ENCODE peak calls at places on chromosomes 4 and X, in five cellular contexts. One of them, this sample, is unnamed.

GRCh38 chrX:131068945-131069719 is 11.0 kb downstream of the ARHGAP36 start:
- DNase-seq in myocyte: peak; percentile 23
- DNase-seq in kidney: no peak
- DNase-seq in activated naive CD4-positive, alpha-beta T cell treated with anti-CD3 and anti-CD28 coated beads for 36 hours: peak; percentile 28
- DNase-seq in NCI-H510A treated with DMSO at 0.1 percent for 48 hours: peak; percentile 47
- DNase-seq in this sample: peak; percentile 5

GRCh38 chrX:152343306-152343705 is 107.8 kb downstream of the GABRA3 start:
- DNase-seq in kidney: no peak
- DNase-seq in activated naive CD4-positive, alpha-beta T cell treated with anti-CD3 and anti-CD28 coated beads for 36 hours: no peak
- DNase-seq in NCI-H510A treated with DMSO at 0.1 percent for 48 hours: no peak
- DNase-seq in myocyte: no peak
- DNase-seq in this sample: no peak

GRCh38 chr4:88283661-88284377 is 542 bp downstream of the PPM1K start:
- DNase-seq in NCI-H510A treated with DMSO at 0.1 percent for 48 hours: peak; percentile 64
- DNase-seq in activated naive CD4-positive, alpha-beta T cell treated with anti-CD3 and anti-CD28 coated beads for 36 hours: peak; percentile 61
- DNase-seq in myocyte: peak; percentile 74
- DNase-seq in kidney: peak; percentile 90
- DNase-seq in this sample: peak; percentile 77

GRCh38 chrX:40644175-40644574 is 3.2 kb downstream of the CXorf38 start:
- DNase-seq in kidney: no peak
- DNase-seq in NCI-H510A treated with DMSO at 0.1 percent for 48 hours: no peak
- DNase-seq in myocyte: no peak
- DNase-seq in activated naive CD4-positive, alpha-beta T cell treated with anti-CD3 and anti-CD28 coated beads for 36 hours: no peak
- DNase-seq in this sample: peak; percentile 66

GRCh38 chr4:140819621-140820020 is 63.4 kb upstream of the TBC1D9 start:
- DNase-seq in myocyte: no peak
- DNase-seq in NCI-H510A treated with DMSO at 0.1 percent for 48 hours: no peak
- DNase-seq in activated naive CD4-positive, alpha-beta T cell treated with anti-CD3 and anti-CD28 coated beads for 36 hours: no peak
- DNase-seq in kidney: no peak
- DNase-seq in this sample: no peak

GRCh38 chr4:13654158-13654797 is 26.8 kb upstream of the BOD1L1 start:
- DNase-seq in NCI-H510A treated with DMSO at 0.1 percent for 48 hours: peak; percentile 51
- DNase-seq in myocyte: peak; percentile 86
- DNase-seq in activated naive CD4-positive, alpha-beta T cell treated with anti-CD3 and anti-CD28 coated beads for 36 hours: peak; percentile 88
- DNase-seq in kidney: peak; percentile 94
- DNase-seq in this sample: peak; percentile 83

GRCh38 chr4:107006218-107006617 is 29.9 kb downstream of the DKK2 start:
- DNase-seq in NCI-H510A treated with DMSO at 0.1 percent for 48 hours: no peak
- DNase-seq in myocyte: no peak
- DNase-seq in activated naive CD4-positive, alpha-beta T cell treated with anti-CD3 and anti-CD28 coated beads for 36 hours: no peak
- DNase-seq in kidney: no peak
- DNase-seq in this sample: no peak

GRCh38 chrX:71081348-71082148 is 13.4 kb upstream of the SNX12 start:
- DNase-seq in activated naive CD4-positive, alpha-beta T cell treated with anti-CD3 and anti-CD28 coated beads for 36 hours: no peak
- DNase-seq in myocyte: no peak
- DNase-seq in NCI-H510A treated with DMSO at 0.1 percent for 48 hours: no peak
- DNase-seq in kidney: no peak
- DNase-seq in this sample: peak; percentile 48

GRCh38 chrX:123425904-123426303 is 241.8 kb downstream of the GRIA3 start:
- DNase-seq in myocyte: peak; percentile 63
- DNase-seq in kidney: no peak
- DNase-seq in activated naive CD4-positive, alpha-beta T cell treated with anti-CD3 and anti-CD28 coated beads for 36 hours: no peak
- DNase-seq in NCI-H510A treated with DMSO at 0.1 percent for 48 hours: no peak
- DNase-seq in this sample: peak; percentile 26

GRCh38 chr4:55512922-55513571 is 33.7 kb downstream of the CLOCK start:
- DNase-seq in NCI-H510A treated with DMSO at 0.1 percent for 48 hours: no peak
- DNase-seq in kidney: no peak
- DNase-seq in myocyte: no peak
- DNase-seq in activated naive CD4-positive, alpha-beta T cell treated with anti-CD3 and anti-CD28 coated beads for 36 hours: no peak
- DNase-seq in this sample: no peak

GRCh38 chr4:153467154-153467896 is 1.2 kb downstream of the TMEM131L start:
- DNase-seq in kidney: peak; percentile 94
- DNase-seq in activated naive CD4-positive, alpha-beta T cell treated with anti-CD3 and anti-CD28 coated beads for 36 hours: peak; percentile 63
- DNase-seq in myocyte: no peak
- DNase-seq in NCI-H510A treated with DMSO at 0.1 percent for 48 hours: peak; percentile 72
- DNase-seq in this sample: no peak

GRCh38 chrX:45774961-45775360 is 574.3 kb upstream of the DIPK2B start:
- DNase-seq in myocyte: no peak
- DNase-seq in kidney: no peak
- DNase-seq in NCI-H510A treated with DMSO at 0.1 percent for 48 hours: no peak
- DNase-seq in activated naive CD4-positive, alpha-beta T cell treated with anti-CD3 and anti-CD28 coated beads for 36 hours: no peak
- DNase-seq in this sample: peak; percentile 80

GRCh38 chr4:149845643-149846208 is 30.1 kb upstream of the IQCM start:
- DNase-seq in myocyte: no peak
- DNase-seq in kidney: no peak
- DNase-seq in NCI-H510A treated with DMSO at 0.1 percent for 48 hours: peak; percentile 11
- DNase-seq in activated naive CD4-positive, alpha-beta T cell treated with anti-CD3 and anti-CD28 coated beads for 36 hours: no peak
- DNase-seq in this sample: no peak

GRCh38 chr4:22417408-22417807 is 98.5 kb downstream of the ADGRA3 start:
- DNase-seq in myocyte: peak; percentile 66
- DNase-seq in kidney: no peak
- DNase-seq in NCI-H510A treated with DMSO at 0.1 percent for 48 hours: no peak
- DNase-seq in activated naive CD4-positive, alpha-beta T cell treated with anti-CD3 and anti-CD28 coated beads for 36 hours: no peak
- DNase-seq in this sample: peak; percentile 15

GRCh38 chrX:107323786-107324492 is 117.5 kb downstream of the DNAAF6 start:
- DNase-seq in NCI-H510A treated with DMSO at 0.1 percent for 48 hours: no peak
- DNase-seq in activated naive CD4-positive, alpha-beta T cell treated with anti-CD3 and anti-CD28 coated beads for 36 hours: no peak
- DNase-seq in kidney: peak; percentile 74
- DNase-seq in myocyte: no peak
- DNase-seq in this sample: no peak

GRCh38 chr4:128386761-128387599 is 99.4 kb upstream of the PGRMC2 start:
- DNase-seq in myocyte: peak; percentile 99
- DNase-seq in kidney: peak; percentile 97
- DNase-seq in activated naive CD4-positive, alpha-beta T cell treated with anti-CD3 and anti-CD28 coated beads for 36 hours: no peak
- DNase-seq in NCI-H510A treated with DMSO at 0.1 percent for 48 hours: no peak
- DNase-seq in this sample: peak; percentile 99

GRCh38 chrX:71617742-71618141 is 569 bp downstream of the CXCR3 start:
- DNase-seq in kidney: no peak
- DNase-seq in activated naive CD4-positive, alpha-beta T cell treated with anti-CD3 and anti-CD28 coated beads for 36 hours: no peak
- DNase-seq in myocyte: no peak
- DNase-seq in NCI-H510A treated with DMSO at 0.1 percent for 48 hours: no peak
- DNase-seq in this sample: no peak

GRCh38 chr4:151099226-151099975 is at the start of gene RPS3A:
- DNase-seq in NCI-H510A treated with DMSO at 0.1 percent for 48 hours: peak; percentile 81
- DNase-seq in myocyte: peak; percentile 98
- DNase-seq in kidney: peak; percentile 98
- DNase-seq in activated naive CD4-positive, alpha-beta T cell treated with anti-CD3 and anti-CD28 coated beads for 36 hours: peak; percentile 97
- DNase-seq in this sample: peak; percentile 99

GRCh38 chr4:85086721-85087120 is 120.2 kb upstream of the WDFY3 start:
- DNase-seq in activated naive CD4-positive, alpha-beta T cell treated with anti-CD3 and anti-CD28 coated beads for 36 hours: no peak
- DNase-seq in myocyte: no peak
- DNase-seq in kidney: no peak
- DNase-seq in NCI-H510A treated with DMSO at 0.1 percent for 48 hours: no peak
- DNase-seq in this sample: no peak

GRCh38 chr4:55865228-55865806 is 11.9 kb downstream of the EXOC1 start:
- DNase-seq in NCI-H510A treated with DMSO at 0.1 percent for 48 hours: no peak
- DNase-seq in kidney: no peak
- DNase-seq in myocyte: peak; percentile 27
- DNase-seq in activated naive CD4-positive, alpha-beta T cell treated with anti-CD3 and anti-CD28 coated beads for 36 hours: no peak
- DNase-seq in this sample: peak; percentile 73

GRCh38 chr4:47839259-47839658 is 1.4 kb upstream of the CORIN start:
- DNase-seq in myocyte: peak; percentile 30
- DNase-seq in NCI-H510A treated with DMSO at 0.1 percent for 48 hours: no peak
- DNase-seq in activated naive CD4-positive, alpha-beta T cell treated with anti-CD3 and anti-CD28 coated beads for 36 hours: peak; percentile 80
- DNase-seq in kidney: no peak
- DNase-seq in this sample: peak; percentile 78

GRCh38 chrX:78066110-78066509 is 37.9 kb upstream of the PGK1 start:
- DNase-seq in activated naive CD4-positive, alpha-beta T cell treated with anti-CD3 and anti-CD28 coated beads for 36 hours: no peak
- DNase-seq in NCI-H510A treated with DMSO at 0.1 percent for 48 hours: no peak
- DNase-seq in kidney: no peak
- DNase-seq in myocyte: peak; percentile 2
- DNase-seq in this sample: peak; percentile 22

GRCh38 chr4:180106122-180106521 is 2137.1 kb upstream of the TENM3 start:
- DNase-seq in NCI-H510A treated with DMSO at 0.1 percent for 48 hours: no peak
- DNase-seq in kidney: no peak
- DNase-seq in myocyte: no peak
- DNase-seq in activated naive CD4-positive, alpha-beta T cell treated with anti-CD3 and anti-CD28 coated beads for 36 hours: no peak
- DNase-seq in this sample: no peak

GRCh38 chrX:154123241-154124219 is 20.5 kb upstream of the OPN1LW start:
- DNase-seq in NCI-H510A treated with DMSO at 0.1 percent for 48 hours: no peak
- DNase-seq in activated naive CD4-positive, alpha-beta T cell treated with anti-CD3 and anti-CD28 coated beads for 36 hours: peak; percentile 36
- DNase-seq in kidney: peak; percentile 88
- DNase-seq in myocyte: peak; percentile 75
- DNase-seq in this sample: peak; percentile 3

GRCh38 chr4:28883211-28883610 is 1837.0 kb upstream of the PCDH7 start:
- DNase-seq in myocyte: no peak
- DNase-seq in NCI-H510A treated with DMSO at 0.1 percent for 48 hours: no peak
- DNase-seq in kidney: no peak
- DNase-seq in activated naive CD4-positive, alpha-beta T cell treated with anti-CD3 and anti-CD28 coated beads for 36 hours: no peak
- DNase-seq in this sample: no peak

GRCh38 chrX:153662266-153662665 is 11.3 kb downstream of the PNCK start:
- DNase-seq in activated naive CD4-positive, alpha-beta T cell treated with anti-CD3 and anti-CD28 coated beads for 36 hours: peak; percentile 69
- DNase-seq in NCI-H510A treated with DMSO at 0.1 percent for 48 hours: no peak
- DNase-seq in kidney: peak; percentile 80
- DNase-seq in myocyte: peak; percentile 11
- DNase-seq in this sample: peak; percentile 39

GRCh38 chr4:112279025-112279881 is 6.5 kb downstream of the TIFA start:
- DNase-seq in activated naive CD4-positive, alpha-beta T cell treated with anti-CD3 and anti-CD28 coated beads for 36 hours: no peak
- DNase-seq in kidney: no peak
- DNase-seq in NCI-H510A treated with DMSO at 0.1 percent for 48 hours: no peak
- DNase-seq in myocyte: peak; percentile 75
- DNase-seq in this sample: peak; percentile 44

GRCh38 chrX:151424505-151424904 is 27.5 kb downstream of the VMA21 start:
- DNase-seq in activated naive CD4-positive, alpha-beta T cell treated with anti-CD3 and anti-CD28 coated beads for 36 hours: no peak
- DNase-seq in kidney: no peak
- DNase-seq in myocyte: no peak
- DNase-seq in NCI-H510A treated with DMSO at 0.1 percent for 48 hours: no peak
- DNase-seq in this sample: no peak

GRCh38 chrX:108250654-108251579 is 159.3 kb downstream of the ATG4A start:
- DNase-seq in kidney: no peak
- DNase-seq in NCI-H510A treated with DMSO at 0.1 percent for 48 hours: no peak
- DNase-seq in myocyte: no peak
- DNase-seq in activated naive CD4-positive, alpha-beta T cell treated with anti-CD3 and anti-CD28 coated beads for 36 hours: no peak
- DNase-seq in this sample: no peak